ENCODE peak calls at places on chromosomes 6 and 20, in four cellular contexts. T, P, A and S are unnamed samples.

GRCh38 chr6:11245406-11245990 is 13.0 kb upstream of the NEDD9 start:
- DNase-seq in A (no peak), T (no peak), P (no peak), S (no peak)

GRCh38 chr6:40794581-40794980 is 207.4 kb upstream of the LRFN2 start:
- DNase-seq in A (no peak), P (no peak), T (no peak), S (no peak)

GRCh38 chr20:10131612-10132345 is 86.9 kb upstream of the SNAP25 start:
- DNase-seq in P (no peak), A (no peak), T (no peak), S (no peak)

GRCh38 chr6:163985710-163986109 is 571.2 kb downstream of the QKI start:
- DNase-seq in A (no peak), T (peak; percentile 20), P (no peak), S (no peak)

GRCh38 chr6:96227135-96227534 is 211.4 kb downstream of the FUT9 start:
- DNase-seq in A (no peak), T (no peak), P (no peak), S (no peak)

GRCh38 chr6:3163248-3163594 is 5.9 kb upstream of the TUBB2A start:
- DNase-seq in T (no peak), A (no peak), P (no peak), S (no peak)

GRCh38 chr6:170393807-170394399 is 87.3 kb downstream of the FAM120B start:
- DNase-seq in P (no peak), T (no peak), A (no peak), S (no peak)

GRCh38 chr6:79498842-79499241 is 38.4 kb downstream of the LCA5 start:
- DNase-seq in A (no peak), T (no peak), P (no peak), S (no peak)

GRCh38 chr6:48199502-48199901 is 88.5 kb upstream of the PTCHD4 start:
- DNase-seq in A (no peak), T (no peak), P (no peak), S (peak; percentile 49)

GRCh38 chr6:14861491-14861943 is 384.4 kb upstream of the JARID2 start:
- DNase-seq in P (no peak), T (no peak), A (peak; percentile 28), S (no peak)

GRCh38 chr6:40714576-40715500 is 127.7 kb upstream of the LRFN2 start:
- DNase-seq in T (peak; percentile 13), P (no peak), A (no peak), S (peak; percentile 97)

GRCh38 chr6:6581014-6581413 is 7.5 kb upstream of the LY86 start:
- DNase-seq in T (no peak), P (no peak), A (no peak), S (no peak)

GRCh38 chr6:127471379-127472255 is 12.4 kb upstream of the KIAA0408 start:
- DNase-seq in P (no peak), A (no peak), T (no peak), S (no peak)

GRCh38 chr6:157225575-157225995 is 97.7 kb downstream of the TMEM242 start:
- DNase-seq in P (no peak), T (no peak), A (no peak), S (no peak)

GRCh38 chr20:57421258-57422220 is 30.3 kb downstream of the RBM38 start:
- DNase-seq in P (no peak), A (no peak), T (no peak), S (no peak)

GRCh38 chr6:35491558-35492541 is 5.0 kb downstream of the TEAD3 start:
- DNase-seq in A (no peak), P (no peak), T (no peak), S (no peak)

GRCh38 chr6:138404666-138405337 is 779 bp downstream of the HEBP2 start:
- DNase-seq in A (peak; percentile 59), T (no peak), P (no peak), S (no peak)

GRCh38 chr6:11492444-11493300 is 44.9 kb upstream of the TMEM170B start:
- DNase-seq in P (no peak), A (no peak), T (no peak), S (no peak)

GRCh38 chr6:139369568-139370046 is 4.8 kb downstream of the CITED2 start:
- DNase-seq in A (no peak), T (no peak), P (no peak), S (peak; percentile 48)

GRCh38 chr6:121522771-121523386 is 87.4 kb downstream of the GJA1 start:
- DNase-seq in T (no peak), A (no peak), P (no peak), S (no peak)
- TF ChIP-seq TCF7L2 in T (no peak), A (no peak), P (no peak), S (no peak)

GRCh38 chr6:382883-383420 is 8.6 kb upstream of the IRF4 start:
- DNase-seq in P (no peak), A (no peak), T (no peak), S (no peak)
- TF ChIP-seq TCF7L2 in P (no peak), A (no peak), T (no peak), S (no peak)

GRCh38 chr20:21523398-21523868 is 9.6 kb upstream of the NKX2-2 start:
- DNase-seq in P (no peak), T (no peak), A (no peak), S (no peak)
- TF ChIP-seq TCF7L2 in P (no peak), T (no peak), A (no peak), S (no peak)

DNA sequence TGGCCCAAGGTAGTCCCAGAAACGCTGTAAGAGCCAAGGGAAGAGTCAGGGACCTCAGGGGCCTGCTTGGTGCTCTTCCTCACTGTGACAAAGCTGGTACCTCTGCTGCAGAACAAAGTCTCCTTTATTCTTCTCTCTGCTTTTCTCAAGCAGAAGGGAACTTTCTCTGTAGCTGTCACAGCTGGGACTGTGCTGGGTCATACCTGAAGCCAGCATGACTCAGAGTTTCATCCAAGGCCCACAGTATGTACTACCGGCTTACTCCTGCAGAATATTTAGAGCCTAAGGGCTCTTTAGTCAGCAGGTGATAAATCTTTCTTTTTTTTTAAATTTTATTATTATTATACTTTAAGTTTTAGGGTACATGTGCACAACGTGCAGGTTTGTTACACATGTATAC is 183.2 kb downstream of the TINAG start:
- DNase-seq in P (no peak), T (no peak), A (no peak), S (no peak)
- TF ChIP-seq TCF7L2 in P (no peak), T (no peak), A (no peak), S (no peak)

GRCh38 chr6:21457647-21458046 is 135.9 kb upstream of the SOX4 start:
- DNase-seq in T (no peak), A (no peak), P (no peak), S (peak; percentile 68)

GRCh38 chr6:21467091-21467490 is 126.5 kb upstream of the SOX4 start:
- DNase-seq in T (no peak), A (no peak), P (no peak), S (no peak)

GRCh38 chr6:21459646-21460045 is 133.9 kb upstream of the SOX4 start:
- DNase-seq in T (no peak), P (no peak), A (no peak), S (no peak)

GRCh38 chr6:21461844-21462518 is 131.6 kb upstream of the SOX4 start:
- DNase-seq in T (no peak), A (no peak), P (no peak), S (no peak)

DNA sequence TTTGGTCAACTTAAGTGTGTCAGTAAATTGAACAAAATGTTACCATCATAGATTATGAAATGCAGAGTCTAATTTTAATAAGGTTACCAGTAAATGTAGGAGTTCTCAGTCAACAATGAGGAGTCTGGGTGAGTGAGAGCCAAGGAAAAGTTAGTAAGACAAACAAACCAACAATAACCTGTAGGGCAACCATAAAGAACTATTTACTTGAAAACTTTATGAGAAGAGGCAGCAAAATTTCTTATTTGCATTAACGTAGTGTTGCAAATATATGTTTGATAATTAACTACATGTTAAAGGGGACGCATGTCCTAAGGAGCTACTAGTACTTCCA is 131.1 kb upstream of the SOX4 start:
- DNase-seq in A (no peak), P (no peak), T (no peak), S (no peak)
- TF ChIP-seq TCF7L2 in A (no peak), P (no peak), T (no peak), S (no peak)